ENCODE peak calls at places on chromosomes 7 and 10, in seven cellular contexts. V, I, J, Z, B, H and F are unnamed samples.
A peak's percentile ranks its signal among the peaks of the same experiment; 100 is the strongest.

GRCh38 chr10:47184273-47184672 is 115.7 kb upstream of the GDF10 start:
- DNase-seq in J (no peak), H (no peak), V (no peak), Z (no peak), B (no peak), I (no peak), F (no peak)

GRCh38 chr10:84097787-84098353 is 41.4 kb upstream of the GHITM start:
- DNase-seq in J (no peak), I (peak; percentile 8), H (no peak), V (no peak), B (peak; percentile 19), Z (peak; percentile 12), F (no peak)

GRCh38 chr10:14855453-14855852 is 17.3 kb downstream of the HSPA14 start:
- DNase-seq in B (no peak), J (no peak), H (no peak), I (no peak), Z (no peak), V (no peak), F (no peak)

GRCh38 chr10:22489467-22489866 is 144.2 kb downstream of the SPAG6 start:
- DNase-seq in Z (no peak), I (no peak), H (no peak), B (no peak), J (no peak), V (no peak), F (no peak)

GRCh38 chr10:101236376-101237079 is 7.3 kb upstream of the LBX1 start:
- DNase-seq in H (no peak), V (no peak), I (no peak), B (no peak), Z (no peak), J (no peak), F (no peak)

GRCh38 chr10:28841625-28842024 is 164.3 kb downstream of the BAMBI start:
- DNase-seq in B (peak; percentile 58), Z (peak; percentile 85), H (no peak), J (peak; percentile 38), V (no peak), I (peak; percentile 13), F (no peak)

GRCh38 chr10:43872644-43873043 is 224.0 kb upstream of the ZNF32 start:
- DNase-seq in V (no peak), J (no peak), H (no peak), I (no peak), Z (no peak), B (no peak), F (no peak)

GRCh38 chr7:8436965-8437364 is 3.6 kb downstream of the NXPH1 start:
- DNase-seq in Z (no peak), V (peak; percentile 76), J (no peak), H (no peak), B (peak; percentile 69), I (peak; percentile 42), F (no peak)

GRCh38 chr7:12759112-12759511 is 71.7 kb downstream of the ARL4A start:
- DNase-seq in I (peak; percentile 34), B (no peak), Z (peak; percentile 30), J (no peak), H (no peak), V (no peak), F (no peak)

GRCh38 chr10:132703305-132704007 is 82.5 kb downstream of the NKX6-2 start:
- DNase-seq in I (no peak), V (peak; percentile 21), Z (no peak), H (no peak), B (no peak), J (no peak), F (no peak)

GRCh38 chr10:132702601-132703304 is 83.2 kb downstream of the NKX6-2 start:
- DNase-seq in V (peak; percentile 54), J (no peak), I (no peak), H (no peak), B (no peak), Z (no peak), F (no peak)

GRCh38 chr10:132701099-132701845 is 84.7 kb downstream of the NKX6-2 start:
- DNase-seq in V (peak; percentile 54), Z (no peak), H (no peak), J (no peak), I (no peak), B (no peak), F (peak; percentile 6)

GRCh38 chr10:132700168-132701098 is 85.5 kb downstream of the NKX6-2 start:
- DNase-seq in B (no peak), Z (peak; percentile 48), J (no peak), H (no peak), I (no peak), V (peak; percentile 46), F (peak; percentile 37)

GRCh38 chr10:132701846-132702190 is 84.1 kb downstream of the NKX6-2 start:
- DNase-seq in Z (no peak), H (no peak), I (no peak), V (no peak), B (no peak), J (no peak), F (no peak)
- H3K27ac ChIP-seq in Z (no peak overlapping the region), H (no peak overlapping the region), I (no peak overlapping the region), V (no peak overlapping the region), B (no peak overlapping the region), J (no peak overlapping the region), F (no peak overlapping the region)

GRCh38 chr10:70590663-70591416 is 11.7 kb downstream of the PRF1 start:
- DNase-seq in B (no peak), H (no peak), V (no peak), J (no peak), Z (no peak), I (no peak), F (no peak)

GRCh38 chr10:70589762-70590662 is 12.5 kb downstream of the PRF1 start:
- DNase-seq in H (no peak), B (no peak), I (no peak), V (no peak), Z (peak; percentile 52), J (no peak), F (peak; percentile 80)

GRCh38 chr10:70587045-70587658 is 15.4 kb downstream of the PRF1 start:
- DNase-seq in H (no peak), V (no peak), B (no peak), J (no peak), Z (no peak), I (no peak), F (no peak)

GRCh38 chr10:70588255-70588654 is 14.3 kb downstream of the PRF1 start:
- DNase-seq in B (no peak), I (no peak), H (no peak), V (no peak), Z (no peak), J (no peak), F (no peak)

DNA sequence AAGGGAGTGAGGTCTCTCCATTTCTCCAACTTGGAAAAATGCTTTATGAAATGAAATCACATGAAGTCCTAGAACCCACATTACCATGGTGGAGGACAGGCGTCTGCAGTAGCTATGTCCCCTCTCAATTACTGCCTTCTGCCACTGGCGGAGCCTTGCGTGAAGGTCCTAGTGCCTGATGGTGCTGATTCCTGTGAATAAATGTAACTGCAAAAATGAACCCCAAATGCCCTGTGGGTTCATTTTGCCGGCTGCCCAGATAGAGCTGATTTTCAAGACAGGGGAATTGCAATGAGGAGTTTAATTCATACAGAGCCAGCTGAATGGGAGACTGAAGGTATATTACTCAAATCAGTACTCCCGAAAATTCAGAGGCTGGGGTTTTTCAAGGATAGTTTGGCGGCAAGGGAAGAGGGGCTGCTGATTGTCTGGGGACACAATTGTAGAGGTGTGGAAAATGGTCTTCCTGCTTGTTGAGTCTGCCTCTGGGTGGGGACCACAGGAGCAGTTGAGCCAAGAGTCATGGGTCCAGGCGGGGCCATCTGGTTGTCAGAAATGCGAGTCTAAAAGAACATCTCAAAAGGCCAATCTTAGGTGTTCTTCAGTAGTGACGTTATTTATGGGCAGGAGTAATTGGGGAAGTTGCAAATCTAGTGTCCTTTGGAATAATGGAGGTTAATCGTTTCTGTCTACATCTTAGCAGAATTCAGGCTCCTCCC is 13.5 kb downstream of the PRF1 start:
- DNase-seq in I (no peak), J (no peak), B (no peak), V (no peak), H (no peak), Z (no peak), F (no peak)
- H3K4me1 ChIP-seq in I (no peaks in the 10 kb centered on the region), J (no peaks in the 10 kb centered on the region), B (peaks cover 5% of the 10 kb centered on the region), V (peaks cover 27% of the 10 kb centered on the region), H (peaks cover 15% of the 10 kb centered on the region), Z (no peaks in the 10 kb centered on the region), F (peaks cover 22% of the 10 kb centered on the region)

GRCh38 chr7:99312316-99313203 is 13.1 kb upstream of the ARPC1A start:
- DNase-seq in I (peak; percentile 61), V (no peak), B (peak; percentile 86), Z (peak; percentile 25), J (peak; percentile 50), H (peak; percentile 80), F (peak; percentile 62)

GRCh38 chr7:99311702-99312101 is 14.0 kb upstream of the ARPC1A start:
- DNase-seq in B (peak; percentile 23), V (no peak), H (no peak), J (no peak), I (no peak), Z (no peak), F (no peak)

GRCh38 chr7:99309141-99309540 is 16.6 kb upstream of the ARPC1A start:
- DNase-seq in I (no peak), H (no peak), J (no peak), B (no peak), Z (no peak), V (no peak), F (no peak)

GRCh38 chr7:99308461-99309074 is 17.1 kb upstream of the ARPC1A start:
- DNase-seq in B (peak; percentile 57), Z (peak; percentile 58), V (no peak), H (no peak), I (no peak), J (no peak), F (no peak)

DNA sequence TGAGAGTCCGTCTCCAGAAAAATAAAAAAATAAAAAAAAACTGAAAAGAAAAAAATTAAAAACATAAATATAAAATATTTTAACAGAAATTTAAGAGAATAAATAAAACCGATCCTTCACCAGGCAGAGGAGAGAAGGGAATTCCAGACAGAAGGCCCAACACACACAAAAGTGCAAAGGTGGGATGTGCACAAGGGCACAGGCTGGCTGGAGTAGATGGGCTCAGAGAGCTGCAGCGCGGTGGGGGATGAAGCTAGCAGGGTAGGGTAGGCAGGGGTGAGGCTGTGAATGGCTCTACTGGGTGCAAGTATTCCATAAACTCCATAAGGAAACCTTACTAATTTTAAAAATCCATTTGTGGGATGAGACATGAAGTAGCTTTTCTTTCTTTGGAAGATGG is 15.7 kb upstream of the ARPC1A start:
- DNase-seq in H (no peak), B (no peak), I (no peak), Z (no peak), J (no peak), V (no peak), F (no peak)
- TF ChIP-seq CTCF in H (no peak), B (no peak), I (no peak), Z (no peak), J (no peak), V (no peak), F (no peak)

DNA sequence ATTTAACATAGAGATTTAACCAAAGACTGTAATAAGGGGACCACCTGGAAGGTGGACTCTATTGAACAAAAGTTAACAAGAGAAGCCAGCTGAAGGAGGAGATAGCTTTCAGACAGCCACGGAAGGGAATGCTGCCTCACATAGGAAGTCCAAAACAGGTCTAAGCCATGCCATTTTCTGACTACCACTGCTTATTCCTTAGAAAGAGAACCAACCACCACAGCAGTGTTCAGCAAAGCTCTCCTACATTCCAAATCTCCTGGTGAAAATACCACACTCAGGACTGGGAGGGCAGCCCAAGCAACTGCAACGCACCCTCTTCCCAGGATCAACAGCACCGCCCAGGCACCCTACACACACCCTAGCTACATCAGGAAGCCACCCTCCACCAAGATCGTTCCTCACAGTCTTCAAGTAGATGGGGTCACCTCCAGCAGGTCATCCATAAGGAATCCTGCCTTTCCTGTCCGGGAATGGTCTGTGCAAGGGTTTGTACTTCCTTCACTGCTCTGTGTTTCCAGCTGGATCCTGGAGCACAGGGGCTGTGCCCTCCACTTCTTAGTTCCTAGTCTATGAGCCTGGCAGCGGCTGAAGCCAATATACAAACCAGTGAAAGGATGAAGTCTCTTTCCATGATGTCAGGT is 2.5 kb downstream of the KIAA1549 start:
- DNase-seq in Z (no peak), J (no peak), B (peak; percentile 11), I (no peak), H (no peak), V (no peak), F (no peak)
- H3K27ac ChIP-seq in Z (no peak overlapping the region), J (no peak overlapping the region), B (peak overlapping the region; percentile 4), I (no peak overlapping the region), H (no peak overlapping the region), V (no peak overlapping the region), F (no peak overlapping the region)